ENCODE peak calls at places on chromosomes 4 and X, in eight cellular contexts. R is fibroblast of lung, J is AG09309, U is lower lobe of right lung, G is osteocyte, O is esophagus squamous epithelium, X is B cell, F is GM06990. T is an unnamed sample.

GRCh38 chrX:38375888-38376287 is 23.5 kb downstream of the OTC start:
- DNase-seq in R (no peak), J (no peak), U (no peak), G (no peak), O (no peak), X (no peak), F (no peak), T (peak; percentile 3)

GRCh38 chr4:173794662-173795061 is 264.6 kb upstream of the HAND2 start:
- DNase-seq in R (peak; percentile 50), J (no peak), U (no peak), G (no peak), O (no peak), X (no peak), F (no peak), T (no peak)

GRCh38 chr4:87985097-87985886 is 9.8 kb downstream of the SPP1 start:
- DNase-seq in R (peak; percentile 46), J (no peak), U (peak; percentile 57), G (no peak), O (no peak), X (no peak), F (no peak), T (no peak)

GRCh38 chr4:78426972-78427371 is 124.6 kb upstream of the ANXA3 start:
- DNase-seq in R (no peak), J (no peak), U (no peak), G (no peak), O (no peak), X (no peak), F (no peak), T (no peak)

GRCh38 chr4:14842964-14843630 is 159.2 kb upstream of the CPEB2 start:
- DNase-seq in R (no peak), J (no peak), U (no peak), G (no peak), O (no peak), X (no peak), F (no peak), T (no peak)

GRCh38 chrX:129318375-129318774 is 204.9 kb downstream of the SMARCA1 start:
- DNase-seq in R (peak; percentile 7), J (peak; percentile 3), U (no peak), G (no peak), O (no peak), X (no peak), F (no peak), T (no peak)

GRCh38 chr4:103136671-103137445 is 37.2 kb upstream of the BDH2 start:
- DNase-seq in R (no peak), J (no peak), U (no peak), G (no peak), O (no peak), X (no peak), F (no peak), T (no peak)

GRCh38 chr4:34194585-34194984 is 2049.7 kb downstream of the ARAP2 start:
- DNase-seq in R (no peak), J (no peak), U (no peak), G (no peak), O (no peak), X (no peak), F (no peak), T (no peak)

GRCh38 chr4:168857546-168858314 is 152.3 kb downstream of the CBR4 start:
- DNase-seq in R (peak; percentile 89), J (no peak), U (no peak), G (no peak), O (no peak), X (no peak), F (no peak), T (no peak)

GRCh38 chrX:109740076-109740809 is 7.2 kb upstream of the ACSL4 start:
- DNase-seq in R (no peak), J (no peak), U (no peak), G (no peak), O (no peak), X (no peak), F (no peak), T (no peak)

GRCh38 chrX:38368774-38369173 is 16.4 kb downstream of the OTC start:
- DNase-seq in R (no peak), J (no peak), U (no peak), G (no peak), O (no peak), X (no peak), F (no peak), T (no peak)

GRCh38 chr4:145387079-145387478 is 94.6 kb upstream of the SMAD1 start:
- DNase-seq in R (no peak), J (no peak), U (no peak), G (no peak), O (no peak), X (no peak), F (no peak), T (no peak)

GRCh38 chr4:54063737-54064316 is 578 bp downstream of the CHIC2 start:
- DNase-seq in R (peak; percentile 36), J (no peak), U (peak; percentile 72), G (no peak), O (peak; percentile 31), X (peak; percentile 55), F (peak; percentile 64), T (peak; percentile 50)

GRCh38 chr4:158938462-158939044 is 164.3 kb upstream of the RAPGEF2 start:
- DNase-seq in R (peak; percentile 61), J (peak; percentile 13), U (no peak), G (no peak), O (no peak), X (no peak), F (no peak), T (no peak)

GRCh38 chr4:186190456-186191265 is 706 bp upstream of the CYP4V2 start:
- DNase-seq in R (peak; percentile 21), J (no peak), U (no peak), G (no peak), O (no peak), X (peak; percentile 77), F (no peak), T (peak; percentile 66)

GRCh38 chrX:17527932-17528331 is 152.9 kb downstream of the NHS start:
- DNase-seq in R (no peak), J (no peak), U (no peak), G (no peak), O (no peak), X (no peak), F (no peak), T (no peak)

GRCh38 chr4:81650871-81651270 is 179.2 kb upstream of the RASGEF1B start:
- DNase-seq in R (peak; percentile 18), J (no peak), U (no peak), G (no peak), O (no peak), X (no peak), F (no peak), T (no peak)

GRCh38 chr4:165779950-165780670 is 92.9 kb upstream of the TLL1 start:
- DNase-seq in R (peak; percentile 48), J (no peak), U (no peak), G (no peak), O (no peak), X (no peak), F (no peak), T (no peak)

GRCh38 chr4:78651250-78651860 is 99.8 kb downstream of the ANXA3 start:
- DNase-seq in R (no peak), J (no peak), U (no peak), G (no peak), O (no peak), X (no peak), F (no peak), T (no peak)

GRCh38 chrX:53374222-53374820 is 48.1 kb downstream of the SMC1A start:
- DNase-seq in R (peak; percentile 32), J (no peak), U (no peak), G (peak; percentile 38), O (no peak), X (no peak), F (no peak), T (no peak)

GRCh38 chr4:1061372-1061700 is 49.9 kb downstream of the FGFRL1 start:
- DNase-seq in R (no peak), J (no peak), U (no peak), G (no peak), O (no peak), X (no peak), F (no peak), T (no peak)

GRCh38 chr4:74793757-74794340 is 474 bp downstream of the BTC start:
- DNase-seq in R (peak; percentile 22), J (no peak), U (peak; percentile 81), G (no peak), O (no peak), X (no peak), F (peak; percentile 31), T (no peak)

GRCh38 chr4:78477276-78477675 is 74.3 kb upstream of the ANXA3 start:
- DNase-seq in R (peak; percentile 16), J (peak; percentile 17), U (no peak), G (no peak), O (no peak), X (no peak), F (no peak), T (no peak)

GRCh38 chr4:180394730-180395129 is 1848.5 kb upstream of the TENM3 start:
- DNase-seq in R (no peak), J (no peak), U (no peak), G (no peak), O (no peak), X (no peak), F (no peak), T (no peak)

GRCh38 chrX:48540015-48540350 is 469 bp downstream of the TBC1D25 start:
- DNase-seq in R (peak; percentile 30), J (no peak), U (no peak), G (no peak), O (no peak), X (peak; percentile 60), F (no peak), T (peak; percentile 56)

GRCh38 chr4:139606600-139607301 is 50.7 kb upstream of the SETD7 start:
- DNase-seq in R (peak; percentile 36), J (no peak), U (no peak), G (no peak), O (no peak), X (no peak), F (no peak), T (no peak)
- TF ChIP-seq CTCF in R (no peak), J (peak; percentile 27), U (no peak), G (peak; percentile 23), O (peak; percentile 34), X (no peak), F (no peak), T (no peak)

DNA sequence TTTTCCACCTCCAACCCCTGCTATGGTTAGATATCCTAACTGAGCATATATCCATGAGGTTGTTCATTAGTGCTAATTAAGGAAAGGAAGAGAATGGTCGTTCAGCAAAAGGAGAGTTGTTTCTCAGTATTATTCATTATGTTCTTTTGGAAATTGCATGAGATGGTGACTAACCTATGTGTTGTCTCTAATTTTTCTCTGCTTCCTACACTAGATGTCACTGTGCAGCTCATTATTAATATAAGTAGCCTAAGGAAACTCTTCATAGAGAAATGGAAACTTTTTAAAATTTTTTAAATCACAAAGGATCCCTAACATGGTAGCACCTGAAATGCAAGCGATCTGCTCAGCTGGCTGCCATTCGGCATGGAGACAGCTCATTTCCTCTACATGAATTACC is 67.7 kb upstream of the FAM9A start:
- DNase-seq in R (peak; percentile 29), J (no peak), U (no peak), G (no peak), O (no peak), X (no peak), F (no peak), T (no peak)
- TF ChIP-seq CTCF in R (peak; percentile 9), J (peak; percentile 28), U (no peak), G (peak; percentile 52), O (no peak), X (no peak), F (no peak), T (no peak)

GRCh38 chrX:134727363-134727762 is 69.1 kb upstream of the PLAC1 start:
- DNase-seq in R (no peak), J (no peak), U (no peak), G (no peak), O (no peak), X (no peak), F (no peak), T (no peak)
- TF ChIP-seq CTCF in R (no peak), J (peak; percentile 10), U (no peak), G (no peak), O (no peak), X (no peak), F (peak; percentile 37), T (no peak)

GRCh38 chr4:30866907-30867306 is 146.7 kb downstream of the PCDH7 start:
- DNase-seq in R (peak; percentile 63), J (no peak), U (no peak), G (no peak), O (no peak), X (no peak), F (no peak), T (no peak)
- TF ChIP-seq CTCF in R (no peak), J (no peak), U (no peak), G (no peak), O (no peak), X (no peak), F (no peak), T (no peak)

T was measured in GM20000.